ENCODE peak calls at places on chromosomes 16 and 17, in seven cellular contexts. T is GM04503, Q is bronchial epithelial cell, C is heart left ventricle, W is T-helper 9 cell, E is midbrain, Y is adrenal gland. O is an unnamed sample.

GRCh38 chr16:79466111-79466510 is 134.4 kb downstream of the MAF start:
- DNase-seq in T (no peak), Q (peak; percentile 77), C (no peak), W (no peak), E (no peak), Y (no peak), O (no peak)

GRCh38 chr16:74651841-74652240 is 14.8 kb downstream of the RFWD3 start:
- DNase-seq in T (no peak), Q (peak; percentile 66), C (no peak), W (no peak), E (no peak), Y (no peak), O (no peak)

GRCh38 chr17:79298801-79299200 is 224.2 kb downstream of the ENGASE start:
- DNase-seq in T (no peak), Q (no peak), C (no peak), W (no peak), E (no peak), Y (no peak), O (no peak)

GRCh38 chr16:11613381-11614303 is 26.9 kb upstream of the LITAF start:
- DNase-seq in T (no peak), Q (peak; percentile 97), C (peak; percentile 72), W (no peak), E (peak; percentile 19), Y (peak; percentile 46), O (no peak)

GRCh38 chr16:70681382-70682238 is 4.2 kb downstream of the MTSS2 start:
- DNase-seq in T (no peak), Q (no peak), C (peak; percentile 34), W (no peak), E (peak; percentile 88), Y (no peak), O (no peak)

GRCh38 chr17:80311216-80311827 is 50.7 kb downstream of the RNF213 start:
- DNase-seq in T (no peak), Q (no peak), C (no peak), W (no peak), E (no peak), Y (no peak), O (no peak)

GRCh38 chr17:76384222-76384986 is at the start of gene SPHK1:
- DNase-seq in T (no peak), Q (peak; percentile 69), C (peak; percentile 84), W (peak; percentile 30), E (peak; percentile 26), Y (peak; percentile 47), O (no peak)

GRCh38 chr17:76189741-76190140 is 48.7 kb upstream of the FOXJ1 start:
- DNase-seq in T (no peak), Q (no peak), C (no peak), W (no peak), E (no peak), Y (no peak), O (no peak)

GRCh38 chr16:3511286-3512180 is 10.7 kb downstream of the CLUAP1 start:
- DNase-seq in T (no peak), Q (no peak), C (no peak), W (no peak), E (no peak), Y (no peak), O (no peak)

GRCh38 chr16:66486773-66487579 is 59.9 kb downstream of the BEAN1 start:
- DNase-seq in T (peak; percentile 35), Q (peak; percentile 70), C (peak; percentile 62), W (no peak), E (peak; percentile 16), Y (peak; percentile 44), O (no peak)

O was measured in non-pigmented ciliary epithelial cell.